ENCODE peak calls at places on chromosome 7, in four cellular contexts. Y, A, U and V are unnamed samples.

GRCh38 chr7:134493091-134493490 is 34.2 kb upstream of the AKR1B1 start:
- DNase-seq in A (no peak), Y (no peak), U (no peak), V (no peak)

GRCh38 chr7:37095122-37095521 is 353.5 kb downstream of the ELMO1 start:
- DNase-seq in U (no peak), A (no peak), Y (no peak), V (no peak)

GRCh38 chr7:132547806-132548205 is 28.5 kb downstream of the PLXNA4 start:
- DNase-seq in U (no peak), A (no peak), Y (no peak), V (no peak)

GRCh38 chr7:12653127-12653917 is 34.1 kb upstream of the ARL4A start:
- DNase-seq in U (no peak), Y (no peak), A (no peak), V (no peak)

GRCh38 chr7:4123823-4124222 is 558.3 kb upstream of the FOXK1 start:
- DNase-seq in A (no peak), Y (no peak), U (no peak), V (no peak)

GRCh38 chr7:135189961-135190360 is 19.5 kb upstream of the CYREN start:
- DNase-seq in Y (peak; percentile 9), U (no peak), A (no peak), V (no peak)

GRCh38 chr7:135355377-135356048 is 121.9 kb downstream of the STRA8 start:
- DNase-seq in U (no peak), A (no peak), Y (no peak), V (no peak)

GRCh38 chr7:43630466-43630865 is 47.6 kb downstream of the STK17A start:
- DNase-seq in U (no peak), Y (no peak), A (no peak), V (no peak)

GRCh38 chr7:138889566-138889965 is 91.6 kb upstream of the ATP6V0A4 start:
- DNase-seq in A (no peak), Y (no peak), U (no peak), V (no peak)

GRCh38 chr7:118870187-118870586 is 645.7 kb downstream of the ANKRD7 start:
- DNase-seq in Y (no peak), A (no peak), U (no peak), V (no peak)

GRCh38 chr7:15215611-15216010 is 313.1 kb upstream of the DGKB start:
- DNase-seq in A (no peak), U (no peak), Y (no peak), V (no peak)

DNA sequence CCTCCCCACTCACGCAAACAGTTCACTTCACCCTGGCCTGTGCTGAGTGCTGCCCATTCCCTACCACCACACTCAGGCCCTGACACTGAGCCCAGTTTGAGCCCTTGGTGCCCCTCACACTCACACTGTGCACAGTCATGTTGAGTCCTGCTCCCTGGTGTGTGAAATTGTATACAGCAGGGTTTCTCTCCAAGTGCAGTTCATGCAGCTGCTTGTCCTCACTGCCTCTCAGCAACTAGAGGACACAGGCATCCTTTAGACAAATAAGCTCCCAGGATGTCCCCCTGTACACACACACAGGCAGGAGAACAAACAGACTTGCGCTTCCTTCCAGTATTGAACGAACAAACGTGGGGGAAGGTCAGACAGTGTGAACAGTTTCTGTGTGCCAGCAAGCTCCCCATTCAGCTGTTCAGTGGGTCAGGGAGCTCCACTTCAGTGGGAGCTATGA is 6.8 kb downstream of the MYO1G start:
- DNase-seq in A (no peak), U (no peak), Y (no peak), V (no peak)
- H3K27ac ChIP-seq in A (no peak overlapping the region), U (no peak overlapping the region), Y (no peak overlapping the region), V (no peak overlapping the region)

GRCh38 chr7:142461437-142461836 is 203.6 kb upstream of the PRSS58 start:
- DNase-seq in Y (no peak), U (no peak), A (no peak), V (no peak)

GRCh38 chr7:142468871-142469652 is 211.2 kb upstream of the PRSS58 start:
- DNase-seq in Y (no peak), U (no peak), A (no peak), V (no peak)

GRCh38 chr7:142459557-142459963 is 201.7 kb upstream of the PRSS58 start:
- DNase-seq in A (peak; percentile 73), U (no peak), Y (no peak), V (peak; percentile 57)

GRCh38 chr7:142460402-142461117 is 202.7 kb upstream of the PRSS58 start:
- DNase-seq in A (no peak), U (no peak), Y (no peak), V (no peak)

DNA sequence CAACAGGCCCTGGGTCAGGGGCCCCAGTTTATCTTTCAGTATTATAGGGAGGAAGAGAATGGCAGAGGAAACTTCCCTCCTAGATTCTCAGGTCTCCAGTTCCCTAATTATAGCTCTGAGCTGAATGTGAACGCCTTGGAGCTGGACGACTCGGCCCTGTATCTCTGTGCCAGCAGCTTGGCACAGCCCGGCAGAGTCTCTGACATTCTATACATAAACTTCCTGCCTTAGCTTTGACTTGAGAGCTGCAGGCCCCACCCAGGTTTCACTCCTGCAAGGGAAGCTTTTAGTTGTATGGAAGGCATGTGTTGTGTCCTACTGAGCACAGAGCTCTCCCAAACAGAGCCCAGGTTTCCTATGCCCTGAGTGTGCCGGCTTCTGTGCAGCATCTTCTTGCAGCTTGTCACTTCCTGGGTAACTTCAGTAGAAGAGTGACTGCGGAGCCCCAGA is 205.6 kb upstream of the PRSS58 start:
- DNase-seq in Y (no peak), A (no peak), U (no peak), V (no peak)
- H3K4me3 ChIP-seq in Y (no peak overlapping the region), A (no peak overlapping the region), U (no peak overlapping the region), V (no peak overlapping the region)

GRCh38 chr7:66604198-66604597 is 24.5 kb upstream of the KCTD7 start:
- DNase-seq in Y (no peak), U (no peak), A (no peak), V (no peak)
- H3K4me1 ChIP-seq in Y (no peaks in the 10 kb centered on the region), U (no peaks in the 10 kb centered on the region), A (peaks cover 11% of the 10 kb centered on the region), V (no peaks in the 10 kb centered on the region)

DNA sequence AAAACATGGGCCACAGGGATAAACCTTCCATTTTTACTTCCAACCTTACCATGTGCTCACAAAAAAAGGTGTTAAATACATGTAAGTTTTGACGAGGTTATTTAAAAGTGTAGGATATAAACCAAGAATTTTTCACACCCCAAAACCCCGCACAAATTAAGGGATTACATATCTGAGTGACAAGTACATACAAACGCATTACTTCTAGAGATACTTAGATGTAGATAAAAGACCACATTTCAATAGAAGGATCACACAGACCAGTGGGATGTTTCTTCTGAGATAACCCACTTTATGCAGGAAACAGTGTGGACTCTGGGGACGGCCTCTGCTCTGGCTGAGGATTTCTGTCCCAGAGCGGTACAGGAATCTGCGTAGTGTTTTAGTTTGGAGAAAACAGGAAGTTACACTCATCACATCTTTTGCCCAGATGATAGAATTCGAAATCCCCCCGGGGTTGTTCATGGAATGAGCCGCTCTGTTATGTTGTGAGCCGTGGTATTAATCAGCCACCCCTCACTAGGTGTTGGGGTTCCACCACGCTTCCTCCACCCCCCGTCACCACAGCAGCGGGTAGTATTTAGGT is 1.4 kb upstream of the CUL1 start:
- DNase-seq in U (peak; percentile 42), Y (no peak), A (no peak), V (no peak)
- H3K27ac ChIP-seq in U (peak overlapping the region; percentile 98), Y (peak overlapping the region; percentile 98), A (peak overlapping the region; percentile 88), V (peak overlapping the region; percentile 69)

DNA sequence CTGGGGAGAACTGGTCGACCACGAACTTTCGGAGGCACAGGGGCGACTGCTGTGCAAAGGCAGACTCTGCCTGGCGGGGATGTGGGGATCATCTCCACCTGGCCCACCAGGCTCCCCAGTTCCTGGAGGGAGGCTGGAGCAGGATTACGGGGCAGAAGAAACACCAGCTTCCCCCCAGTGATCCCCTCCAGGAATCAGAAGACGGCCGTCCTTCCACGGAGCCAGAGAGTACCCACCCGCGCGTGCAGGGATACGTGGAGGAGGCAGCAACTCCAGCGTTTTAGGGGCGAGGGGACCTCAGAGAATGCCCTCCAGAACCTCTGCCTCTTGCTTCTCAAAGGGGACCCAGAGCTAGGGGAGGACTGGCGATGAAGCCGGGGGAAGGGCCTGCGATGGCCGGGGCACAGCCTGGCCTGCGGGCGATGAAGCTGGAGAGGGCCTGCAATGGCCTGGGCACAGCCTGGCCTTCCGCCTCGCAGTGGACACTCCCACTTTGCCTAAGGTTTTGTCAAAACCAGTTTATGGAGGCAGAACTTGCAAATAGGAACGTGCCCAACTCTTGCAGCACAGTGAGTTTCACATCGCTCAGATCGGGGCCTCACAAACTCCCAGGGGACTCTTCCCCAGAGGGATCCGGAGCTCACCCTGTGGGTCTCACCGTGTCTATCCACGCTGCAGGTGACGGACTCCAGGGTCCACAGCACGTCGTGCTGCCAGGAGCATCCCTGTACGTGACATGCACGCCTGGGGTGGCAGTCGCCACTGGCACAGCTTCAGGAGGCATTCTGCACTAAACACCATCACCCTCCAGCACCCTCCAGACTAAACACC is 77.9 kb upstream of the PDGFA start:
- DNase-seq in A (no peak), U (peak; percentile 21), Y (no peak), V (no peak)
- H3K4me3 ChIP-seq in A (no peak overlapping the region), U (no peak overlapping the region), Y (no peak overlapping the region), V (no peak overlapping the region)

GRCh38 chr7:124937076-124937475 is 7.5 kb upstream of the POT1 start:
- DNase-seq in U (no peak), A (no peak), Y (no peak), V (no peak)
- H3K4me1 ChIP-seq in U (no peaks in the 10 kb centered on the region), A (peaks cover 10% of the 10 kb centered on the region), Y (no peaks in the 10 kb centered on the region), V (no peaks in the 10 kb centered on the region)